ENCODE peak calls at places on chromosomes 13 and 19, in seven cellular contexts. A is K562, L is colonic mucosa, H is heart right ventricle, C is breast epithelium, N is neural progenitor cell, F is pancreas. T is an unnamed sample. For H3K4me1, the result is how much of the 10 kb centered on the place peaks cover.

GRCh38 chr19:4399871-4400768 is at the start of gene SH3GL1:
- DNase-seq in N (peak), L (peak), H (peak), C (peak), A (peak), F (peak), T (peak)

GRCh38 chr19:40178756-40179155 is 12.5 kb upstream of the MAP3K10 start:
- DNase-seq in F (no peak), C (no peak), L (no peak), A (no peak), H (no peak), N (no peak), T (no peak)

GRCh38 chr19:57338798-57339378 is 12.2 kb upstream of the ZNF304 start:
- DNase-seq in H (no peak), F (no peak), A (no peak), L (no peak), C (no peak), N (no peak), T (no peak)

GRCh38 chr13:100753391-100753790 is 78.8 kb upstream of the TMTC4 start:
- DNase-seq in H (no peak), C (no peak), F (no peak), N (no peak), L (no peak), A (no peak), T (no peak)

GRCh38 chr19:57152921-57153320 is 7.9 kb upstream of the ZIM3 start:
- DNase-seq in H (no peak), L (no peak), C (no peak), F (no peak), A (no peak), N (no peak), T (no peak)

GRCh38 chr13:99896712-99897440 is 74.7 kb downstream of the ZIC5 start:
- DNase-seq in C (no peak), H (no peak), A (no peak), N (no peak), L (no peak), F (no peak), T (no peak)

GRCh38 chr13:76314495-76314894 is 571.7 kb downstream of the KCTD12 start:
- DNase-seq in H (no peak), L (no peak), A (no peak), C (no peak), F (no peak), N (no peak), T (no peak)

GRCh38 chr19:867301-867793 is 7.9 kb downstream of the CFD start:
- DNase-seq in C (no peak), F (no peak), L (no peak), N (peak), H (no peak), A (no peak), T (no peak)

GRCh38 chr19:17339088-17339741 is 1.9 kb downstream of the GTPBP3 start:
- DNase-seq in C (no peak), F (peak), A (peak), L (peak), N (no peak), H (no peak), T (no peak)

GRCh38 chr19:3670796-3671679 is 29.2 kb downstream of the PIP5K1C start:
- DNase-seq in N (no peak), C (peak), L (peak), H (peak), A (peak), F (peak), T (peak)

GRCh38 chr13:33249066-33249465 is 36.5 kb downstream of the STARD13 start:
- DNase-seq in F (no peak), L (no peak), H (no peak), N (no peak), C (no peak), A (no peak), T (no peak)

GRCh38 chr13:87999791-88000190 is 328.6 kb downstream of the SLITRK5 start:
- DNase-seq in H (no peak), L (no peak), A (no peak), C (no peak), N (no peak), F (no peak), T (no peak)

GRCh38 chr19:41753159-41753558 is 2.2 kb upstream of the CEACAM6 start:
- DNase-seq in H (peak), F (peak), L (peak), A (peak), C (peak), N (peak), T (peak)

GRCh38 chr13:49643003-49643651 is 14.8 kb downstream of the ARL11 start:
- DNase-seq in N (no peak), H (no peak), A (no peak), L (no peak), F (no peak), C (no peak), T (no peak)

GRCh38 chr19:54108496-54108895 is 5.8 kb downstream of the NDUFA3 start:
- DNase-seq in F (no peak), L (no peak), H (no peak), C (no peak), A (no peak), N (no peak), T (no peak)

GRCh38 chr13:73341748-73342147 is 282.9 kb downstream of the KLF5 start:
- DNase-seq in N (no peak), C (no peak), A (no peak), H (no peak), L (no peak), F (no peak), T (no peak)

GRCh38 chr13:88908896-88909535 is 1237.8 kb downstream of the SLITRK5 start:
- DNase-seq in F (no peak), A (no peak), H (no peak), N (peak), L (no peak), C (peak), T (no peak)

GRCh38 chr13:47081246-47081645 is 184.4 kb upstream of the HTR2A start:
- DNase-seq in L (no peak), F (no peak), N (no peak), A (no peak), H (no peak), C (no peak), T (no peak)

GRCh38 chr13:80924596-80924995 is 583.7 kb upstream of the SPRY2 start:
- DNase-seq in C (no peak), H (no peak), F (no peak), N (no peak), A (no peak), L (no peak), T (no peak)

GRCh38 chr19:38319421-38320258 is at the start of gene KCNK6:
- DNase-seq in A (no peak), N (peak), L (peak), H (peak), F (peak), C (peak), T (peak)

GRCh38 chr19:47230122-47230920 is 678 bp downstream of the BBC3 start:
- DNase-seq in L (peak), F (peak), N (peak), A (peak), C (peak), H (peak), T (peak)

GRCh38 chr19:4660181-4660791 is 9.9 kb downstream of the MYDGF start:
- DNase-seq in F (no peak), H (no peak), C (no peak), A (peak), N (peak), L (peak), T (peak)

GRCh38 chr13:20981370-20982095 is 79.0 kb upstream of the XPO4 start:
- DNase-seq in H (no peak), C (no peak), A (no peak), L (no peak), F (no peak), N (no peak), T (no peak)

GRCh38 chr13:44465318-44465717 is 91.7 kb downstream of the SERP2 start:
- DNase-seq in L (no peak), C (no peak), A (no peak), H (no peak), F (no peak), N (no peak), T (no peak)

GRCh38 chr13:73399347-73400216 is 340.8 kb downstream of the KLF5 start:
- DNase-seq in F (no peak), L (peak), H (no peak), A (no peak), C (no peak), N (no peak), T (peak)

GRCh38 chr13:90015565-90016507 is 1331.7 kb upstream of the MIR17HG start:
- DNase-seq in H (no peak), L (no peak), N (no peak), A (no peak), F (no peak), C (no peak), T (no peak)

GRCh38 chr19:48490980-48491792 is 20.4 kb downstream of the LMTK3 start:
- DNase-seq in A (peak), H (no peak), C (peak), N (peak), F (no peak), L (peak), T (peak)

GRCh38 chr13:42924290-42924803 is 67.7 kb downstream of the EPSTI1 start:
- DNase-seq in H (no peak), A (no peak), N (no peak), L (no peak), F (no peak), C (no peak), T (no peak)

GRCh38 chr13:85509512-85509911 is 289.7 kb downstream of the SLITRK6 start:
- DNase-seq in C (no peak), H (no peak), F (no peak), L (no peak), A (no peak), N (no peak), T (no peak)

GRCh38 chr13:73647417-73647816 is 486.8 kb downstream of the KLF12 start:
- DNase-seq in C (no peak), A (no peak), H (no peak), L (no peak), F (no peak), N (no peak), T (no peak)

GRCh38 chr19:47026156-47026555 is 6.5 kb downstream of the NPAS1 start:
- DNase-seq in C (no peak), F (no peak), N (no peak), H (no peak), A (no peak), L (no peak), T (no peak)

GRCh38 chr19:1465191-1466016 is 13.6 kb downstream of the C19orf25 start:
- DNase-seq in F (peak), A (no peak), H (peak), C (no peak), N (peak), L (peak), T (peak)

GRCh38 chr13:97194473-97194872 is 27.7 kb upstream of the MBNL2 start:
- DNase-seq in H (no peak), A (peak), C (no peak), L (no peak), N (no peak), F (no peak), T (no peak)

GRCh38 chr19:3665681-3666544 is 34.4 kb downstream of the PIP5K1C start:
- DNase-seq in L (peak), C (no peak), N (peak), H (peak), A (peak), F (peak), T (peak)

GRCh38 chr13:27551563-27551962 is 68.8 kb downstream of the LNX2 start:
- DNase-seq in F (no peak), N (no peak), H (no peak), C (no peak), L (no peak), A (no peak), T (no peak)

GRCh38 chr13:27559714-27560113 is 60.6 kb downstream of the LNX2 start:
- DNase-seq in A (no peak), H (no peak), L (no peak), F (no peak), N (no peak), C (no peak), T (no peak)

GRCh38 chr13:27556109-27556508 is 64.2 kb downstream of the LNX2 start:
- DNase-seq in A (no peak), C (no peak), N (no peak), F (no peak), H (no peak), L (no peak), T (no peak)
- TF ChIP-seq CTCF in A (no peak), C (no peak), N (no peak), F (no peak), H (peak), L (no peak), T (no peak)

GRCh38 chr19:6234527-6234926 is 45.2 kb downstream of the MLLT1 start:
- DNase-seq in F (no peak), A (no peak), N (no peak), H (no peak), C (no peak), L (no peak), T (no peak)
- H3K27ac ChIP-seq in F (no peak), A (no peak), N (no peak), H (peak), C (peak), L (no peak), T (peak)

GRCh38 chr19:10747674-10748073 is 29.8 kb downstream of the DNM2 start:
- DNase-seq in F (no peak), A (no peak), L (peak), N (no peak), H (no peak), C (no peak), T (peak)
- H3K4me1 ChIP-seq in F (half or more), A (half or more), L (half or more), N (under half), H (half or more), C (under half), T (half or more)

GRCh38 chr13:95614641-95615245 is 29.8 kb downstream of the DZIP1 start:
- DNase-seq in N (no peak), F (no peak), A (no peak), C (no peak), L (no peak), H (no peak), T (no peak)
- TF ChIP-seq CTCF in N (no peak), F (no peak), A (no peak), C (no peak), L (no peak), H (no peak), T (no peak)

GRCh38 chr19:50003810-50004419 is 21.3 kb downstream of the VRK3 start:
- DNase-seq in A (peak), F (no peak), L (no peak), C (peak), H (no peak), N (no peak), T (peak)
- H3K27ac ChIP-seq in A (peak), F (no peak), L (no peak), C (peak), H (no peak), N (no peak), T (peak)

GRCh38 chr13:39269004-39269403 is 230.7 kb downstream of the NHLRC3 start:
- DNase-seq in A (no peak), H (no peak), L (no peak), N (no peak), C (no peak), F (no peak), T (no peak)

GRCh38 chr13:39266426-39266825 is 228.2 kb downstream of the NHLRC3 start:
- DNase-seq in F (no peak), N (no peak), A (no peak), C (no peak), H (no peak), L (no peak), T (no peak)

GRCh38 chr13:39268398-39268797 is 230.1 kb downstream of the NHLRC3 start:
- DNase-seq in C (no peak), A (no peak), L (no peak), H (no peak), F (no peak), N (no peak), T (no peak)

GRCh38 chr13:39273953-39274352 is 235.7 kb downstream of the NHLRC3 start:
- DNase-seq in N (peak), A (no peak), L (peak), F (no peak), C (no peak), H (no peak), T (peak)

GRCh38 chr13:39269411-39269810 is 231.2 kb downstream of the NHLRC3 start:
- DNase-seq in L (no peak), A (no peak), F (no peak), C (no peak), N (no peak), H (no peak), T (no peak)
- H3K4me1 ChIP-seq in L (under half), A (under half), F (under half), C (under half), N (under half), H (under half), T (under half)

DNA sequence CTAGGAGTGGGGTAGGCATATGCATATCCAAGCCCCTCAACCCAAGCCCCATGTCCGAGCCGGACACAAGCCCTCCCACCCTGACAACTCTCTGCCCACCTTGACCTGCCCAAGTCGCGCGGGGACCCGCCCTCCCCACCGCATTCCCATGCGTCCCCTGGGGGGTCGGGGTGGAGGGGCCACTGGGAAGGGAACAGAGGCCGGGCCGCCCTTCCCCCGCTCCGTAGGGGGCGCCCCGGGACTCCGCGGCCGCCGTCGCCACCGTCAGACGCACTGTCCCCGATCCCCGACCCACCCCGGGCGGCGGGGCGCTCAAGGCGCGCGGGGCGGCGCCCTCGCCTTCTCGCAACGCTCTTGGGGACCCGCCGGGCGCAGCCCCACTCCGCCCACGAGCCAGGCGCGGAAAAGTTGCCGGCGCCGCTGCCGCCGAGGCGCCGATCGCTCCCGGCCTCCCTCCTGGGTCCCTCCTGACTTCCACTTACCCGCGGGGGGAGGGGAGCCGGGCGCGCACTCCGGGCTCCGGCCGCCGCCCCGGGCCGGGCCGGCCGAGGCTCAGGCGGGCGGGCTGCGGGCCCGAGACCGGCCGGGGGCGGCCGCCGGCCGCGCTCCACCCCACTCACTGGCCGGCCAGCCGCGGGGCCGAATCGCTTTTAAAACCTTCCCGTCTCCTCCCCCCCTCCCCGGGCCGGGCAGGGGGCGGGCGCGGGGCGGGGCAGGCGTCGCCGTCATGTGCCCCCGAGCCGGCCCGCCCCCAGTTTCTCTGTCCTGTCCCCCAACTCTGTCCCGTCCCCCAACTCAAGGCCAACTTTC is 34.4 kb upstream of the NANOS3 start:
- DNase-seq in C (peak), H (peak), N (peak), L (peak), F (peak), A (peak), T (peak)
- TF ChIP-seq CTCF in C (no peak), H (peak), N (peak), L (no peak), F (no peak), A (peak), T (no peak)

GRCh38 chr13:38697628-38698333 is 10.9 kb downstream of the FREM2 start:
- DNase-seq in H (no peak), N (peak), L (no peak), C (no peak), A (no peak), F (no peak), T (no peak)
- H3K27ac ChIP-seq in H (no peak), N (no peak), L (no peak), C (no peak), A (no peak), F (no peak), T (no peak)

GRCh38 chr19:44748426-44749254 is at the start of gene BCL3:
- DNase-seq in H (peak), N (peak), L (peak), C (peak), F (peak), A (peak), T (peak)

GRCh38 chr19:44749994-44750393 is 1.5 kb downstream of the BCL3 start:
- DNase-seq in H (no peak), F (no peak), N (no peak), L (no peak), C (no peak), A (no peak), T (no peak)

GRCh38 chr19:44752123-44752815 is 3.8 kb downstream of the BCL3 start:
- DNase-seq in F (no peak), H (no peak), N (no peak), C (no peak), A (no peak), L (no peak), T (no peak)

GRCh38 chr19:44749318-44749717 is 810 bp downstream of the BCL3 start:
- DNase-seq in C (no peak), F (no peak), L (no peak), A (no peak), N (no peak), H (no peak), T (no peak)

DNA sequence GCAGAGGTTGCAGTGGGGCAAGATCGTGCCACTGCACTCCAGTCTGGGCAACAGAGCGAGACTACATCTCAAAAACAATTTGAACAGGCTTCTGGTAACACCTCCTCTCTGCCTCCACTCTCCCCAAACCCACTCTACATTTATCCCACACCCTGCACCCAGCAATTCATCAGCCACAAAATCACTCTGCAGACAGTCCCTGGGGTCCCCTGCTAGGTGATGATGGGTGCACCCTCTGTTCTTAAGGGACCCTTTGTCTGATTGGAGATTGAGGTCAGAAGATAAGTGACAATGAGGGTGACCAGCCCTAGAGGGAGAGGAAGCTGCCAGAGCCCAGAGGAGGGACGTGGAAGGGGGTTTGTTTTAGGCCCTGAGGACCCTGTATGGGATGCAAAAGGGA is 2.2 kb downstream of the BCL3 start:
- DNase-seq in C (no peak), H (no peak), L (no peak), A (no peak), N (no peak), F (no peak), T (no peak)
- H3K4me1 ChIP-seq in C (under half), H (half or more), L (under half), A (under half), N (under half), F (under half), T (half or more)

T was measured in transverse colon.